ENCODE peak calls at places on chromosomes 7 and 10, in nine cellular contexts. One of them, this sample, is unnamed.

GRCh38 chr10:58771850-58772249 is 259.2 kb downstream of the BICC1 start:
- DNase-seq in AG04450: no peak
- DNase-seq in AG04449: no peak
- DNase-seq in NCI-H2171: no peak
- DNase-seq in stimulated activated CD8-positive, alpha-beta memory T cell treated with anti-CD3 and anti-CD28 coated beads, Interleukin-15, amount 100 ng/mL, for 24 hours: no peak
- DNase-seq in ovary: no peak
- DNase-seq in GM12865: no peak
- DNase-seq in cardiac fibroblast: no peak
- DNase-seq in midbrain: no peak
- DNase-seq in this sample: no peak

GRCh38 chr7:151060416-151061234 is 1.2 kb downstream of the SLC4A2 start:
- DNase-seq in AG04450: no peak
- DNase-seq in AG04449: no peak
- DNase-seq in NCI-H2171: no peak
- DNase-seq in stimulated activated CD8-positive, alpha-beta memory T cell treated with anti-CD3 and anti-CD28 coated beads, Interleukin-15, amount 100 ng/mL, for 24 hours: no peak
- DNase-seq in ovary: peak; percentile 45
- DNase-seq in GM12865: no peak
- DNase-seq in cardiac fibroblast: peak; percentile 55
- DNase-seq in midbrain: peak; percentile 31
- DNase-seq in this sample: peak; percentile 38

GRCh38 chr10:127148933-127149220 is 47.5 kb downstream of the INSYN2A start:
- DNase-seq in AG04450: peak; percentile 43
- DNase-seq in AG04449: no peak
- DNase-seq in NCI-H2171: no peak
- DNase-seq in stimulated activated CD8-positive, alpha-beta memory T cell treated with anti-CD3 and anti-CD28 coated beads, Interleukin-15, amount 100 ng/mL, for 24 hours: no peak
- DNase-seq in ovary: no peak
- DNase-seq in GM12865: no peak
- DNase-seq in cardiac fibroblast: peak; percentile 53
- DNase-seq in midbrain: no peak
- DNase-seq in this sample: no peak

GRCh38 chr7:44981035-44981706 is 2.4 kb upstream of the MYO1G start:
- DNase-seq in AG04450: no peak
- DNase-seq in AG04449: no peak
- DNase-seq in NCI-H2171: no peak
- DNase-seq in stimulated activated CD8-positive, alpha-beta memory T cell treated with anti-CD3 and anti-CD28 coated beads, Interleukin-15, amount 100 ng/mL, for 24 hours: no peak
- DNase-seq in ovary: no peak
- DNase-seq in GM12865: peak; percentile 57
- DNase-seq in cardiac fibroblast: no peak
- DNase-seq in midbrain: no peak
- DNase-seq in this sample: no peak

GRCh38 chr7:43195256-43195655 is 82.8 kb downstream of the HECW1 start:
- DNase-seq in AG04450: no peak
- DNase-seq in AG04449: no peak
- DNase-seq in NCI-H2171: no peak
- DNase-seq in stimulated activated CD8-positive, alpha-beta memory T cell treated with anti-CD3 and anti-CD28 coated beads, Interleukin-15, amount 100 ng/mL, for 24 hours: no peak
- DNase-seq in ovary: no peak
- DNase-seq in GM12865: peak; percentile 4
- DNase-seq in cardiac fibroblast: no peak
- DNase-seq in midbrain: no peak
- DNase-seq in this sample: no peak

GRCh38 chr7:103809229-103809994 is 180.0 kb downstream of the RELN start:
- DNase-seq in AG04450: no peak
- DNase-seq in AG04449: no peak
- DNase-seq in NCI-H2171: no peak
- DNase-seq in stimulated activated CD8-positive, alpha-beta memory T cell treated with anti-CD3 and anti-CD28 coated beads, Interleukin-15, amount 100 ng/mL, for 24 hours: no peak
- DNase-seq in ovary: no peak
- DNase-seq in GM12865: no peak
- DNase-seq in cardiac fibroblast: no peak
- DNase-seq in midbrain: no peak
- DNase-seq in this sample: peak; percentile 9

GRCh38 chr7:137443616-137444015 is 100.1 kb upstream of the PTN start:
- DNase-seq in AG04450: no peak
- DNase-seq in AG04449: no peak
- DNase-seq in NCI-H2171: no peak
- DNase-seq in stimulated activated CD8-positive, alpha-beta memory T cell treated with anti-CD3 and anti-CD28 coated beads, Interleukin-15, amount 100 ng/mL, for 24 hours: no peak
- DNase-seq in ovary: no peak
- DNase-seq in GM12865: no peak
- DNase-seq in cardiac fibroblast: peak; percentile 52
- DNase-seq in midbrain: no peak
- DNase-seq in this sample: no peak

GRCh38 chr10:113179270-113179669 is 229.2 kb downstream of the TCF7L2 start:
- DNase-seq in AG04450: no peak
- DNase-seq in AG04449: no peak
- DNase-seq in NCI-H2171: no peak
- DNase-seq in stimulated activated CD8-positive, alpha-beta memory T cell treated with anti-CD3 and anti-CD28 coated beads, Interleukin-15, amount 100 ng/mL, for 24 hours: no peak
- DNase-seq in ovary: no peak
- DNase-seq in GM12865: no peak
- DNase-seq in cardiac fibroblast: peak; percentile 58
- DNase-seq in midbrain: no peak
- DNase-seq in this sample: no peak

GRCh38 chr10:116848032-116848911 is 1.0 kb upstream of the ENO4 start:
- DNase-seq in AG04450: no peak
- DNase-seq in AG04449: no peak
- DNase-seq in NCI-H2171: no peak
- DNase-seq in stimulated activated CD8-positive, alpha-beta memory T cell treated with anti-CD3 and anti-CD28 coated beads, Interleukin-15, amount 100 ng/mL, for 24 hours: no peak
- DNase-seq in ovary: no peak
- DNase-seq in GM12865: peak; percentile 72
- DNase-seq in cardiac fibroblast: no peak
- DNase-seq in midbrain: no peak
- DNase-seq in this sample: peak; percentile 24

GRCh38 chr10:520402-520787 is 169.1 kb downstream of the DIP2C start:
- DNase-seq in AG04450: no peak
- DNase-seq in AG04449: no peak
- DNase-seq in NCI-H2171: peak; percentile 55
- DNase-seq in stimulated activated CD8-positive, alpha-beta memory T cell treated with anti-CD3 and anti-CD28 coated beads, Interleukin-15, amount 100 ng/mL, for 24 hours: no peak
- DNase-seq in ovary: peak; percentile 57
- DNase-seq in GM12865: no peak
- DNase-seq in cardiac fibroblast: peak; percentile 60
- DNase-seq in midbrain: no peak
- DNase-seq in this sample: no peak

GRCh38 chr10:89591796-89592271 is 53.2 kb downstream of the PANK1 start:
- DNase-seq in AG04450: no peak
- DNase-seq in AG04449: no peak
- DNase-seq in NCI-H2171: no peak
- DNase-seq in stimulated activated CD8-positive, alpha-beta memory T cell treated with anti-CD3 and anti-CD28 coated beads, Interleukin-15, amount 100 ng/mL, for 24 hours: no peak
- DNase-seq in ovary: peak; percentile 45
- DNase-seq in GM12865: no peak
- DNase-seq in cardiac fibroblast: peak; percentile 68
- DNase-seq in midbrain: no peak
- DNase-seq in this sample: no peak

GRCh38 chr10:127736222-127736914 is 617 bp upstream of the FOXI2 start:
- DNase-seq in AG04450: no peak
- DNase-seq in AG04449: no peak
- DNase-seq in NCI-H2171: no peak
- DNase-seq in stimulated activated CD8-positive, alpha-beta memory T cell treated with anti-CD3 and anti-CD28 coated beads, Interleukin-15, amount 100 ng/mL, for 24 hours: no peak
- DNase-seq in ovary: no peak
- DNase-seq in GM12865: no peak
- DNase-seq in cardiac fibroblast: no peak
- DNase-seq in midbrain: no peak
- DNase-seq in this sample: no peak

GRCh38 chr7:151168022-151168786 is 710 bp upstream of the GBX1 start:
- DNase-seq in AG04450: no peak
- DNase-seq in AG04449: no peak
- DNase-seq in NCI-H2171: peak; percentile 0
- DNase-seq in stimulated activated CD8-positive, alpha-beta memory T cell treated with anti-CD3 and anti-CD28 coated beads, Interleukin-15, amount 100 ng/mL, for 24 hours: peak; percentile 51
- DNase-seq in ovary: no peak
- DNase-seq in GM12865: peak; percentile 30
- DNase-seq in cardiac fibroblast: no peak
- DNase-seq in midbrain: no peak
- DNase-seq in this sample: no peak

GRCh38 chr7:28953628-28954027 is 4.5 kb downstream of the TRIL start:
- DNase-seq in AG04450: no peak
- DNase-seq in AG04449: peak; percentile 19
- DNase-seq in NCI-H2171: no peak
- DNase-seq in stimulated activated CD8-positive, alpha-beta memory T cell treated with anti-CD3 and anti-CD28 coated beads, Interleukin-15, amount 100 ng/mL, for 24 hours: no peak
- DNase-seq in ovary: no peak
- DNase-seq in GM12865: no peak
- DNase-seq in cardiac fibroblast: peak; percentile 56
- DNase-seq in midbrain: no peak
- DNase-seq in this sample: no peak

GRCh38 chr7:7228472-7228871 is 46.1 kb downstream of the C1GALT1 start:
- DNase-seq in AG04450: no peak
- DNase-seq in AG04449: no peak
- DNase-seq in NCI-H2171: no peak
- DNase-seq in stimulated activated CD8-positive, alpha-beta memory T cell treated with anti-CD3 and anti-CD28 coated beads, Interleukin-15, amount 100 ng/mL, for 24 hours: no peak
- DNase-seq in ovary: no peak
- DNase-seq in GM12865: no peak
- DNase-seq in cardiac fibroblast: peak; percentile 36
- DNase-seq in midbrain: peak; percentile 66
- DNase-seq in this sample: no peak

GRCh38 chr10:9243861-9244515 is 1189.5 kb downstream of the GATA3 start:
- DNase-seq in AG04450: no peak
- DNase-seq in AG04449: no peak
- DNase-seq in NCI-H2171: no peak
- DNase-seq in stimulated activated CD8-positive, alpha-beta memory T cell treated with anti-CD3 and anti-CD28 coated beads, Interleukin-15, amount 100 ng/mL, for 24 hours: no peak
- DNase-seq in ovary: no peak
- DNase-seq in GM12865: no peak
- DNase-seq in cardiac fibroblast: no peak
- DNase-seq in midbrain: peak; percentile 33
- DNase-seq in this sample: peak; percentile 96

GRCh38 chr7:82945480-82945879 is 217.2 kb downstream of the PCLO start:
- DNase-seq in AG04450: no peak
- DNase-seq in AG04449: no peak
- DNase-seq in NCI-H2171: no peak
- DNase-seq in stimulated activated CD8-positive, alpha-beta memory T cell treated with anti-CD3 and anti-CD28 coated beads, Interleukin-15, amount 100 ng/mL, for 24 hours: no peak
- DNase-seq in ovary: no peak
- DNase-seq in GM12865: no peak
- DNase-seq in cardiac fibroblast: no peak
- DNase-seq in midbrain: no peak
- DNase-seq in this sample: no peak

GRCh38 chr10:33695536-33695935 is 361.1 kb upstream of the NRP1 start:
- DNase-seq in AG04450: no peak
- DNase-seq in AG04449: no peak
- DNase-seq in NCI-H2171: no peak
- DNase-seq in stimulated activated CD8-positive, alpha-beta memory T cell treated with anti-CD3 and anti-CD28 coated beads, Interleukin-15, amount 100 ng/mL, for 24 hours: no peak
- DNase-seq in ovary: no peak
- DNase-seq in GM12865: no peak
- DNase-seq in cardiac fibroblast: no peak
- DNase-seq in midbrain: no peak
- DNase-seq in this sample: no peak

GRCh38 chr7:124764071-124764846 is 1.3 kb downstream of the GPR37 start:
- DNase-seq in AG04450: no peak
- DNase-seq in AG04449: no peak
- DNase-seq in NCI-H2171: no peak
- DNase-seq in stimulated activated CD8-positive, alpha-beta memory T cell treated with anti-CD3 and anti-CD28 coated beads, Interleukin-15, amount 100 ng/mL, for 24 hours: no peak
- DNase-seq in ovary: no peak
- DNase-seq in GM12865: no peak
- DNase-seq in cardiac fibroblast: no peak
- DNase-seq in midbrain: no peak
- DNase-seq in this sample: no peak

GRCh38 chr7:36348256-36348655 is 41.4 kb upstream of the ANLN start:
- DNase-seq in AG04450: peak; percentile 29
- DNase-seq in AG04449: peak; percentile 69
- DNase-seq in NCI-H2171: no peak
- DNase-seq in stimulated activated CD8-positive, alpha-beta memory T cell treated with anti-CD3 and anti-CD28 coated beads, Interleukin-15, amount 100 ng/mL, for 24 hours: no peak
- DNase-seq in ovary: no peak
- DNase-seq in GM12865: no peak
- DNase-seq in cardiac fibroblast: peak; percentile 44
- DNase-seq in midbrain: no peak
- DNase-seq in this sample: no peak

GRCh38 chr10:126131338-126131737 is 235.0 kb downstream of the FANK1 start:
- DNase-seq in AG04450: no peak
- DNase-seq in AG04449: no peak
- DNase-seq in NCI-H2171: no peak
- DNase-seq in stimulated activated CD8-positive, alpha-beta memory T cell treated with anti-CD3 and anti-CD28 coated beads, Interleukin-15, amount 100 ng/mL, for 24 hours: no peak
- DNase-seq in ovary: no peak
- DNase-seq in GM12865: no peak
- DNase-seq in cardiac fibroblast: no peak
- DNase-seq in midbrain: no peak
- DNase-seq in this sample: no peak

GRCh38 chr10:30977385-30977784 is 54.3 kb downstream of the ZNF438 start:
- DNase-seq in AG04450: no peak
- DNase-seq in AG04449: no peak
- DNase-seq in NCI-H2171: no peak
- DNase-seq in stimulated activated CD8-positive, alpha-beta memory T cell treated with anti-CD3 and anti-CD28 coated beads, Interleukin-15, amount 100 ng/mL, for 24 hours: no peak
- DNase-seq in ovary: no peak
- DNase-seq in GM12865: no peak
- DNase-seq in cardiac fibroblast: no peak
- DNase-seq in midbrain: no peak
- DNase-seq in this sample: no peak

GRCh38 chr10:131198843-131199242 is 112.7 kb downstream of the TCERG1L start:
- DNase-seq in AG04450: no peak
- DNase-seq in AG04449: no peak
- DNase-seq in NCI-H2171: no peak
- DNase-seq in stimulated activated CD8-positive, alpha-beta memory T cell treated with anti-CD3 and anti-CD28 coated beads, Interleukin-15, amount 100 ng/mL, for 24 hours: no peak
- DNase-seq in ovary: no peak
- DNase-seq in GM12865: no peak
- DNase-seq in cardiac fibroblast: no peak
- DNase-seq in midbrain: no peak
- DNase-seq in this sample: no peak

GRCh38 chr7:71824356-71824755 is 587.8 kb downstream of the CALN1 start:
- DNase-seq in AG04450: no peak
- DNase-seq in AG04449: peak; percentile 60
- DNase-seq in NCI-H2171: no peak
- DNase-seq in stimulated activated CD8-positive, alpha-beta memory T cell treated with anti-CD3 and anti-CD28 coated beads, Interleukin-15, amount 100 ng/mL, for 24 hours: no peak
- DNase-seq in ovary: no peak
- DNase-seq in GM12865: no peak
- DNase-seq in cardiac fibroblast: no peak
- DNase-seq in midbrain: no peak
- DNase-seq in this sample: peak; percentile 34

GRCh38 chr7:26857534-26858228 is 6.7 kb downstream of the SKAP2 start:
- DNase-seq in AG04450: peak; percentile 34
- DNase-seq in AG04449: no peak
- DNase-seq in NCI-H2171: no peak
- DNase-seq in stimulated activated CD8-positive, alpha-beta memory T cell treated with anti-CD3 and anti-CD28 coated beads, Interleukin-15, amount 100 ng/mL, for 24 hours: no peak
- DNase-seq in ovary: no peak
- DNase-seq in GM12865: no peak
- DNase-seq in cardiac fibroblast: peak; percentile 7
- DNase-seq in midbrain: no peak
- DNase-seq in this sample: peak; percentile 56

GRCh38 chr10:99941942-99942835 is 67.6 kb downstream of the DNMBP start:
- DNase-seq in AG04450: no peak
- DNase-seq in AG04449: peak; percentile 53
- DNase-seq in NCI-H2171: no peak
- DNase-seq in stimulated activated CD8-positive, alpha-beta memory T cell treated with anti-CD3 and anti-CD28 coated beads, Interleukin-15, amount 100 ng/mL, for 24 hours: no peak
- DNase-seq in ovary: peak; percentile 34
- DNase-seq in GM12865: no peak
- DNase-seq in cardiac fibroblast: peak; percentile 81
- DNase-seq in midbrain: no peak
- DNase-seq in this sample: no peak

GRCh38 chr10:42933454-42934340 is 143.2 kb upstream of the RET start:
- DNase-seq in AG04450: no peak
- DNase-seq in AG04449: no peak
- DNase-seq in NCI-H2171: peak; percentile 23
- DNase-seq in stimulated activated CD8-positive, alpha-beta memory T cell treated with anti-CD3 and anti-CD28 coated beads, Interleukin-15, amount 100 ng/mL, for 24 hours: no peak
- DNase-seq in ovary: no peak
- DNase-seq in GM12865: no peak
- DNase-seq in cardiac fibroblast: peak; percentile 32
- DNase-seq in midbrain: no peak
- DNase-seq in this sample: no peak

GRCh38 chr10:15213461-15213861 is 45.0 kb upstream of the NMT2 start:
- DNase-seq in AG04450: no peak
- DNase-seq in AG04449: no peak
- DNase-seq in NCI-H2171: no peak
- DNase-seq in stimulated activated CD8-positive, alpha-beta memory T cell treated with anti-CD3 and anti-CD28 coated beads, Interleukin-15, amount 100 ng/mL, for 24 hours: no peak
- DNase-seq in ovary: no peak
- DNase-seq in GM12865: no peak
- DNase-seq in cardiac fibroblast: no peak
- DNase-seq in midbrain: no peak
- DNase-seq in this sample: no peak

GRCh38 chr10:92181575-92181974 is 109.3 kb downstream of the CPEB3 start:
- DNase-seq in AG04450: no peak
- DNase-seq in AG04449: no peak
- DNase-seq in NCI-H2171: no peak
- DNase-seq in stimulated activated CD8-positive, alpha-beta memory T cell treated with anti-CD3 and anti-CD28 coated beads, Interleukin-15, amount 100 ng/mL, for 24 hours: no peak
- DNase-seq in ovary: no peak
- DNase-seq in GM12865: peak; percentile 49
- DNase-seq in cardiac fibroblast: peak; percentile 14
- DNase-seq in midbrain: no peak
- DNase-seq in this sample: no peak

GRCh38 chr7:55155351-55156117 is 136.7 kb downstream of the EGFR start:
- DNase-seq in AG04450: no peak
- DNase-seq in AG04449: no peak
- DNase-seq in NCI-H2171: no peak
- DNase-seq in stimulated activated CD8-positive, alpha-beta memory T cell treated with anti-CD3 and anti-CD28 coated beads, Interleukin-15, amount 100 ng/mL, for 24 hours: no peak
- DNase-seq in ovary: no peak
- DNase-seq in GM12865: no peak
- DNase-seq in cardiac fibroblast: no peak
- DNase-seq in midbrain: no peak
- DNase-seq in this sample: no peak

This sample was measured in cerebellar cortex.